ENCODE peak calls at places on chromosomes 12 and 14, in six cellular contexts. One of them, this sample, is unnamed.
A peak's percentile ranks its signal among the peaks of the same experiment; 100 is the strongest.

GRCh38 chr14:29705801-29706200 is 221.8 kb downstream of the PRKD1 start:
- DNase-seq in tibial artery: no peak
- DNase-seq in HCT116: no peak
- DNase-seq in neuronal stem cell: no peak
- DNase-seq in keratinocyte: no peak
- DNase-seq in naive thymus-derived CD4-positive, alpha-beta T cell: no peak
- DNase-seq in this sample: no peak

GRCh38 chr14:90625445-90625844 is 190.8 kb downstream of the TTC7B start:
- DNase-seq in tibial artery: no peak
- DNase-seq in HCT116: no peak
- DNase-seq in neuronal stem cell: no peak
- DNase-seq in keratinocyte: no peak
- DNase-seq in naive thymus-derived CD4-positive, alpha-beta T cell: no peak
- DNase-seq in this sample: no peak

GRCh38 chr12:108675792-108676191 is 42.1 kb upstream of the SELPLG start:
- DNase-seq in tibial artery: no peak
- DNase-seq in HCT116: no peak
- DNase-seq in neuronal stem cell: no peak
- DNase-seq in keratinocyte: no peak
- DNase-seq in naive thymus-derived CD4-positive, alpha-beta T cell: no peak
- DNase-seq in this sample: no peak

GRCh38 chr14:70698288-70698687 is 56.6 kb downstream of the TTC9 start:
- DNase-seq in tibial artery: no peak
- DNase-seq in HCT116: no peak
- DNase-seq in neuronal stem cell: no peak
- DNase-seq in keratinocyte: no peak
- DNase-seq in naive thymus-derived CD4-positive, alpha-beta T cell: no peak
- DNase-seq in this sample: no peak

GRCh38 chr12:44286336-44286735 is 450.5 kb downstream of the TMEM117 start:
- DNase-seq in tibial artery: no peak
- DNase-seq in HCT116: no peak
- DNase-seq in neuronal stem cell: no peak
- DNase-seq in keratinocyte: no peak
- DNase-seq in naive thymus-derived CD4-positive, alpha-beta T cell: no peak
- DNase-seq in this sample: no peak

GRCh38 chr12:69987453-69988102 is 162.6 kb downstream of the MYRFL start:
- DNase-seq in tibial artery: peak; percentile 31
- DNase-seq in HCT116: peak; percentile 75
- DNase-seq in neuronal stem cell: no peak
- DNase-seq in keratinocyte: peak; percentile 87
- DNase-seq in naive thymus-derived CD4-positive, alpha-beta T cell: no peak
- DNase-seq in this sample: no peak

GRCh38 chr14:58744951-58745350 is 107.2 kb downstream of the DACT1 start:
- DNase-seq in tibial artery: no peak
- DNase-seq in HCT116: no peak
- DNase-seq in neuronal stem cell: no peak
- DNase-seq in keratinocyte: no peak
- DNase-seq in naive thymus-derived CD4-positive, alpha-beta T cell: no peak
- DNase-seq in this sample: no peak

GRCh38 chr14:87944987-87945604 is 47.9 kb downstream of the GALC start:
- DNase-seq in tibial artery: no peak
- DNase-seq in HCT116: peak; percentile 33
- DNase-seq in neuronal stem cell: peak; percentile 49
- DNase-seq in keratinocyte: peak; percentile 13
- DNase-seq in naive thymus-derived CD4-positive, alpha-beta T cell: no peak
- DNase-seq in this sample: peak; percentile 56

GRCh38 chr12:117047810-117048584 is 51.2 kb downstream of the TESC start:
- DNase-seq in tibial artery: no peak
- DNase-seq in HCT116: no peak
- DNase-seq in neuronal stem cell: no peak
- DNase-seq in keratinocyte: no peak
- DNase-seq in naive thymus-derived CD4-positive, alpha-beta T cell: no peak
- DNase-seq in this sample: no peak

GRCh38 chr12:42977451-42978230 is 388.1 kb upstream of the PRICKLE1 start:
- DNase-seq in tibial artery: no peak
- DNase-seq in HCT116: no peak
- DNase-seq in neuronal stem cell: no peak
- DNase-seq in keratinocyte: no peak
- DNase-seq in naive thymus-derived CD4-positive, alpha-beta T cell: no peak
- DNase-seq in this sample: no peak

GRCh38 chr14:47392351-47392750 is 283.1 kb downstream of the MDGA2 start:
- DNase-seq in tibial artery: no peak
- DNase-seq in HCT116: no peak
- DNase-seq in neuronal stem cell: no peak
- DNase-seq in keratinocyte: no peak
- DNase-seq in naive thymus-derived CD4-positive, alpha-beta T cell: no peak
- DNase-seq in this sample: no peak

GRCh38 chr14:95307402-95308041 is 12.2 kb downstream of the CLMN start:
- DNase-seq in tibial artery: no peak
- DNase-seq in HCT116: no peak
- DNase-seq in neuronal stem cell: no peak
- DNase-seq in keratinocyte: no peak
- DNase-seq in naive thymus-derived CD4-positive, alpha-beta T cell: no peak
- DNase-seq in this sample: no peak

GRCh38 chr12:30707628-30708342 is 12.1 kb upstream of the IPO8 start:
- DNase-seq in tibial artery: no peak
- DNase-seq in HCT116: no peak
- DNase-seq in neuronal stem cell: no peak
- DNase-seq in keratinocyte: no peak
- DNase-seq in naive thymus-derived CD4-positive, alpha-beta T cell: no peak
- DNase-seq in this sample: no peak

GRCh38 chr12:132490481-132491348 is 764 bp downstream of the FBRSL1 start:
- DNase-seq in tibial artery: no peak
- DNase-seq in HCT116: no peak
- DNase-seq in neuronal stem cell: no peak
- DNase-seq in keratinocyte: no peak
- DNase-seq in naive thymus-derived CD4-positive, alpha-beta T cell: peak; percentile 36
- DNase-seq in this sample: no peak

GRCh38 chr12:124593176-124593575 is 25.8 kb upstream of the NCOR2 start:
- DNase-seq in tibial artery: no peak
- DNase-seq in HCT116: no peak
- DNase-seq in neuronal stem cell: no peak
- DNase-seq in keratinocyte: no peak
- DNase-seq in naive thymus-derived CD4-positive, alpha-beta T cell: no peak
- DNase-seq in this sample: no peak

GRCh38 chr14:22106700-22107697 is 433.4 kb upstream of the OR4E1 start:
- DNase-seq in tibial artery: no peak
- DNase-seq in HCT116: no peak
- DNase-seq in neuronal stem cell: no peak
- DNase-seq in keratinocyte: peak; percentile 38
- DNase-seq in naive thymus-derived CD4-positive, alpha-beta T cell: no peak
- DNase-seq in this sample: no peak

GRCh38 chr14:101654051-101654450 is 92.8 kb downstream of the DIO3 start:
- DNase-seq in tibial artery: no peak
- DNase-seq in HCT116: no peak
- DNase-seq in neuronal stem cell: no peak
- DNase-seq in keratinocyte: no peak
- DNase-seq in naive thymus-derived CD4-positive, alpha-beta T cell: no peak
- DNase-seq in this sample: no peak
- H3K27me3 ChIP-seq in tibial artery: peaks cover 10% of the 10 kb centered on the region
- H3K27me3 ChIP-seq in HCT116: peaks cover 46% of the 10 kb centered on the region
- H3K27me3 ChIP-seq in neuronal stem cell: no peaks in the 10 kb centered on the region
- H3K27me3 ChIP-seq in keratinocyte: peaks cover 3% of the 10 kb centered on the region
- H3K27me3 ChIP-seq in naive thymus-derived CD4-positive, alpha-beta T cell: peaks cover 3% of the 10 kb centered on the region
- H3K27me3 ChIP-seq in this sample: no peaks in the 10 kb centered on the region

GRCh38 chr12:32455607-32456063 is 56.3 kb downstream of the FGD4 start:
- DNase-seq in tibial artery: no peak
- DNase-seq in HCT116: peak; percentile 45
- DNase-seq in neuronal stem cell: peak; percentile 32
- DNase-seq in keratinocyte: peak; percentile 40
- DNase-seq in naive thymus-derived CD4-positive, alpha-beta T cell: no peak
- DNase-seq in this sample: no peak

GRCh38 chr12:32460638-32461037 is 61.3 kb downstream of the FGD4 start:
- DNase-seq in tibial artery: no peak
- DNase-seq in HCT116: no peak
- DNase-seq in neuronal stem cell: no peak
- DNase-seq in keratinocyte: no peak
- DNase-seq in naive thymus-derived CD4-positive, alpha-beta T cell: no peak
- DNase-seq in this sample: no peak

GRCh38 chr12:32454075-32454474 is 54.7 kb downstream of the FGD4 start:
- DNase-seq in tibial artery: no peak
- DNase-seq in HCT116: peak; percentile 35
- DNase-seq in neuronal stem cell: peak; percentile 65
- DNase-seq in keratinocyte: peak; percentile 62
- DNase-seq in naive thymus-derived CD4-positive, alpha-beta T cell: no peak
- DNase-seq in this sample: no peak

GRCh38 chr12:32454866-32455265 is 55.5 kb downstream of the FGD4 start:
- DNase-seq in tibial artery: no peak
- DNase-seq in HCT116: no peak
- DNase-seq in neuronal stem cell: peak; percentile 76
- DNase-seq in keratinocyte: no peak
- DNase-seq in naive thymus-derived CD4-positive, alpha-beta T cell: no peak
- DNase-seq in this sample: no peak

GRCh38 chr12:32457251-32458025 is 58.1 kb downstream of the FGD4 start:
- DNase-seq in tibial artery: no peak
- DNase-seq in HCT116: no peak
- DNase-seq in neuronal stem cell: no peak
- DNase-seq in keratinocyte: no peak
- DNase-seq in naive thymus-derived CD4-positive, alpha-beta T cell: no peak
- DNase-seq in this sample: no peak
- H3K4me1 ChIP-seq in tibial artery: no peaks in the 10 kb centered on the region
- H3K4me1 ChIP-seq in HCT116: peaks cover 13% of the 10 kb centered on the region
- H3K4me1 ChIP-seq in neuronal stem cell: no peaks in the 10 kb centered on the region
- H3K4me1 ChIP-seq in keratinocyte: peaks cover 41% of the 10 kb centered on the region
- H3K4me1 ChIP-seq in naive thymus-derived CD4-positive, alpha-beta T cell: no peaks in the 10 kb centered on the region
- H3K4me1 ChIP-seq in this sample: no peaks in the 10 kb centered on the region

DNA sequence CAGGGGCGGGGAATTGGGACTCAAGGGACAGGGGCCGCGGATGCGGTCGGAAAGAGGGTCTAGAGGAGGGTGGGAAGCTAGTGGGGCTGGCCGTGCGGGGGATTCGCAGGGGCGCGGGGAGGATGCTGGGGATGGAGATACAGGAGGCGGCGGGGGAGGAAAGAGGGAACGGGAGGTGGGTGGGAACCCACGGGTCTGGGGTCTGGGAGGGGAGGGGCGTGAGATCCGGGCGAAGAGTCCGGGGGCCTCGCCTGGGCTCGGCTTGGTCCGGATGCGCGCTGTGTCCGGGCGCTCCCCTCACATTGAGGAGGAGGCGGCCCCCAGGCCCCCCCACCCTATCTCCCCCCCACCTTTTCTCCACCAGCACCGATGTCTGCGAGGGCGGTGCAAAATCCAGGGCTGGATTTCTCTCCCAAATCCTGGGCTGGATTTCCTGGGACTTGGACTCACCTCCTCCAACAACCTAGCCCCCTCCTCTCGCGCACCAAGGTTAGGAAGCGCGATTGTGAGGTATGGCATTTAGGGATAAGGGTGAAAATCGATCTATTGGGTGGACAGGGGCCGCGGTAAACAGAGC is at the start of gene AGAP2:
- DNase-seq in tibial artery: no peak
- DNase-seq in HCT116: no peak
- DNase-seq in neuronal stem cell: no peak
- DNase-seq in keratinocyte: no peak
- DNase-seq in naive thymus-derived CD4-positive, alpha-beta T cell: no peak
- DNase-seq in this sample: no peak
- H3K4me3 ChIP-seq in tibial artery: peak within 1 kb of the TSS; percentile 21
- H3K4me3 ChIP-seq in HCT116: no peak within 1 kb of the TSS
- H3K4me3 ChIP-seq in neuronal stem cell: peak within 1 kb of the TSS; percentile 66
- H3K4me3 ChIP-seq in keratinocyte: no peak within 1 kb of the TSS
- H3K4me3 ChIP-seq in naive thymus-derived CD4-positive, alpha-beta T cell: peak within 1 kb of the TSS; percentile 73
- H3K4me3 ChIP-seq in this sample: no peak within 1 kb of the TSS

GRCh38 chr14:74417201-74417600 is 8.8 kb downstream of the SYNDIG1L start:
- DNase-seq in tibial artery: no peak
- DNase-seq in HCT116: no peak
- DNase-seq in neuronal stem cell: no peak
- DNase-seq in keratinocyte: no peak
- DNase-seq in naive thymus-derived CD4-positive, alpha-beta T cell: no peak
- DNase-seq in this sample: no peak

GRCh38 chr14:74421997-74422396 is 4.0 kb downstream of the SYNDIG1L start:
- DNase-seq in tibial artery: no peak
- DNase-seq in HCT116: no peak
- DNase-seq in neuronal stem cell: no peak
- DNase-seq in keratinocyte: no peak
- DNase-seq in naive thymus-derived CD4-positive, alpha-beta T cell: no peak
- DNase-seq in this sample: no peak

GRCh38 chr14:74417611-74418010 is 8.4 kb downstream of the SYNDIG1L start:
- DNase-seq in tibial artery: no peak
- DNase-seq in HCT116: no peak
- DNase-seq in neuronal stem cell: no peak
- DNase-seq in keratinocyte: no peak
- DNase-seq in naive thymus-derived CD4-positive, alpha-beta T cell: no peak
- DNase-seq in this sample: no peak

GRCh38 chr14:74418031-74418430 is 8.0 kb downstream of the SYNDIG1L start:
- DNase-seq in tibial artery: no peak
- DNase-seq in HCT116: no peak
- DNase-seq in neuronal stem cell: no peak
- DNase-seq in keratinocyte: no peak
- DNase-seq in naive thymus-derived CD4-positive, alpha-beta T cell: no peak
- DNase-seq in this sample: no peak

GRCh38 chr14:74419086-74419485 is 6.9 kb downstream of the SYNDIG1L start:
- DNase-seq in tibial artery: no peak
- DNase-seq in HCT116: no peak
- DNase-seq in neuronal stem cell: no peak
- DNase-seq in keratinocyte: no peak
- DNase-seq in naive thymus-derived CD4-positive, alpha-beta T cell: no peak
- DNase-seq in this sample: no peak
- H3K27me3 ChIP-seq in tibial artery: peaks cover 39% of the 10 kb centered on the region
- H3K27me3 ChIP-seq in HCT116: peaks cover 67% of the 10 kb centered on the region
- H3K27me3 ChIP-seq in neuronal stem cell: no peaks in the 10 kb centered on the region
- H3K27me3 ChIP-seq in keratinocyte: peaks cover 13% of the 10 kb centered on the region
- H3K27me3 ChIP-seq in naive thymus-derived CD4-positive, alpha-beta T cell: no peaks in the 10 kb centered on the region
- H3K27me3 ChIP-seq in this sample: no peaks in the 10 kb centered on the region

GRCh38 chr14:68571928-68572525 is 220.8 kb downstream of the ZFP36L1 start:
- DNase-seq in tibial artery: no peak
- DNase-seq in HCT116: no peak
- DNase-seq in neuronal stem cell: no peak
- DNase-seq in keratinocyte: no peak
- DNase-seq in naive thymus-derived CD4-positive, alpha-beta T cell: no peak
- DNase-seq in this sample: no peak

GRCh38 chr14:68569546-68569908 is 223.3 kb downstream of the ZFP36L1 start:
- DNase-seq in tibial artery: no peak
- DNase-seq in HCT116: no peak
- DNase-seq in neuronal stem cell: no peak
- DNase-seq in keratinocyte: no peak
- DNase-seq in naive thymus-derived CD4-positive, alpha-beta T cell: no peak
- DNase-seq in this sample: no peak

GRCh38 chr14:68569970-68570409 is 222.9 kb downstream of the ZFP36L1 start:
- DNase-seq in tibial artery: no peak
- DNase-seq in HCT116: no peak
- DNase-seq in neuronal stem cell: no peak
- DNase-seq in keratinocyte: no peak
- DNase-seq in naive thymus-derived CD4-positive, alpha-beta T cell: no peak
- DNase-seq in this sample: no peak

GRCh38 chr14:68573126-68573525 is 219.7 kb downstream of the ZFP36L1 start:
- DNase-seq in tibial artery: no peak
- DNase-seq in HCT116: no peak
- DNase-seq in neuronal stem cell: no peak
- DNase-seq in keratinocyte: no peak
- DNase-seq in naive thymus-derived CD4-positive, alpha-beta T cell: no peak
- DNase-seq in this sample: no peak

GRCh38 chr14:68571073-68571703 is 221.7 kb downstream of the ZFP36L1 start:
- DNase-seq in tibial artery: no peak
- DNase-seq in HCT116: no peak
- DNase-seq in neuronal stem cell: no peak
- DNase-seq in keratinocyte: no peak
- DNase-seq in naive thymus-derived CD4-positive, alpha-beta T cell: no peak
- DNase-seq in this sample: no peak
- H3K4me1 ChIP-seq in tibial artery: no peaks in the 10 kb centered on the region
- H3K4me1 ChIP-seq in HCT116: peaks cover 32% of the 10 kb centered on the region
- H3K4me1 ChIP-seq in neuronal stem cell: peaks cover 26% of the 10 kb centered on the region
- H3K4me1 ChIP-seq in keratinocyte: peaks cover 7% of the 10 kb centered on the region
- H3K4me1 ChIP-seq in naive thymus-derived CD4-positive, alpha-beta T cell: no peaks in the 10 kb centered on the region
- H3K4me1 ChIP-seq in this sample: no peaks in the 10 kb centered on the region

This sample was measured in CD4-positive, alpha-beta memory T cell.